ENCODE peak calls at places on chromosomes 1 and 21, in ten cellular contexts. D is breast epithelium; S is esophagus squamous epithelium; N is SHP77; W is psoas muscle; M is posterior cingulate gyrus; T is PC-3; H is ovary; K is CD4-positive, CD25-positive, alpha-beta regulatory T cell; C is activated T-cell treated with anti-CD3 and anti-CD28 coated beads for 1 hour. R is an unnamed sample.

GRCh38 chr1:27106561-27107323 is 48.2 kb downstream of the SLC9A1 start:
- DNase-seq in D (no peak), S (no peak), N (no peak), W (no peak), M (no peak), T (no peak), H (no peak), K (no peak), C (no peak), R (no peak)

GRCh38 chr1:150067184-150068182 is at the start of gene VPS45:
- DNase-seq in D (peak; percentile 87), S (peak; percentile 69), N (peak; percentile 98), W (peak; percentile 95), M (peak; percentile 86), T (peak; percentile 94), H (peak; percentile 87), K (peak; percentile 92), C (peak; percentile 63), R (peak; percentile 74)

GRCh38 chr1:52752427-52752826 is 26.2 kb downstream of the ZYG11B start:
- DNase-seq in D (no peak), S (no peak), N (no peak), W (no peak), M (no peak), T (peak; percentile 20), H (no peak), K (no peak), C (no peak), R (no peak)

GRCh38 chr1:44678626-44679025 is 4.1 kb downstream of the ARMH1 start:
- DNase-seq in D (peak; percentile 9), S (no peak), N (no peak), W (no peak), M (no peak), T (no peak), H (no peak), K (no peak), C (no peak), R (no peak)

GRCh38 chr1:16458801-16459200 is 18.3 kb downstream of the NECAP2 start:
- DNase-seq in D (no peak), S (no peak), N (no peak), W (no peak), M (no peak), T (no peak), H (no peak), K (no peak), C (no peak), R (no peak)

GRCh38 chr1:218930472-218930871 is 243.2 kb upstream of the LYPLAL1 start:
- DNase-seq in D (no peak), S (no peak), N (no peak), W (no peak), M (no peak), T (no peak), H (no peak), K (no peak), C (no peak), R (no peak)

GRCh38 chr21:15212214-15212613 is 147.4 kb upstream of the NRIP1 start:
- DNase-seq in D (no peak), S (no peak), N (no peak), W (no peak), M (no peak), T (no peak), H (no peak), K (no peak), C (no peak), R (no peak)

GRCh38 chr1:63320024-63320799 is 2.2 kb upstream of the FOXD3 start:
- DNase-seq in D (no peak), S (no peak), N (no peak), W (no peak), M (no peak), T (no peak), H (no peak), K (peak; percentile 23), C (no peak), R (peak; percentile 5)

GRCh38 chr1:176831150-176831549 is 333.4 kb downstream of the ASTN1 start:
- DNase-seq in D (no peak), S (no peak), N (no peak), W (no peak), M (no peak), T (no peak), H (no peak), K (no peak), C (no peak), R (no peak)

GRCh38 chr1:212060632-212061472 is 25.3 kb downstream of the DTL start:
- DNase-seq in D (no peak), S (no peak), N (no peak), W (no peak), M (no peak), T (peak; percentile 74), H (no peak), K (no peak), C (no peak), R (no peak)

GRCh38 chr1:11940260-11940921 is 5.9 kb downstream of the PLOD1 start:
- DNase-seq in D (peak; percentile 54), S (no peak), N (no peak), W (no peak), M (peak; percentile 60), T (no peak), H (no peak), K (no peak), C (no peak), R (no peak)

GRCh38 chr1:71307451-71307850 is 226.6 kb upstream of the ZRANB2 start:
- DNase-seq in D (no peak), S (no peak), N (no peak), W (no peak), M (no peak), T (peak; percentile 5), H (no peak), K (no peak), C (no peak), R (no peak)

GRCh38 chr1:21593231-21593630 is 75.9 kb downstream of the RAP1GAP start:
- DNase-seq in D (no peak), S (no peak), N (no peak), W (no peak), M (no peak), T (no peak), H (no peak), K (no peak), C (no peak), R (no peak)

GRCh38 chr1:2391385-2392070 is at the start of the genes MORN1 and RER1:
- DNase-seq in D (peak; percentile 99), S (peak; percentile 88), N (peak; percentile 98), W (peak; percentile 100), M (peak; percentile 98), T (peak; percentile 100), H (peak; percentile 99), K (peak; percentile 100), C (peak; percentile 96), R (peak; percentile 99)

GRCh38 chr1:29162476-29163138 is 19.1 kb downstream of the SRSF4 start:
- DNase-seq in D (no peak), S (no peak), N (no peak), W (peak; percentile 83), M (no peak), T (no peak), H (no peak), K (no peak), C (no peak), R (no peak)

GRCh38 chr1:224626042-224626441 is 9.9 kb downstream of the CNIH3 start:
- DNase-seq in D (no peak), S (no peak), N (no peak), W (no peak), M (no peak), T (peak; percentile 19), H (no peak), K (no peak), C (no peak), R (no peak)

GRCh38 chr1:41404308-41404755 is 43.1 kb downstream of the FOXO6 start:
- DNase-seq in D (no peak), S (no peak), N (peak; percentile 55), W (no peak), M (no peak), T (peak; percentile 22), H (no peak), K (peak; percentile 8), C (no peak), R (peak; percentile 36)

GRCh38 chr21:43600642-43601397 is 58.5 kb downstream of the HSF2BP start:
- DNase-seq in D (no peak), S (no peak), N (peak; percentile 34), W (no peak), M (no peak), T (peak; percentile 92), H (no peak), K (no peak), C (no peak), R (no peak)

GRCh38 chr21:45974073-45975016 is 7.2 kb upstream of the COL6A1 start:
- DNase-seq in D (peak; percentile 56), S (no peak), N (no peak), W (peak; percentile 80), M (no peak), T (peak; percentile 74), H (peak; percentile 76), K (peak; percentile 26), C (no peak), R (no peak)

R was measured in immature natural killer cell.